ENCODE peak calls at places on chromosomes 1 and 21, in nine cellular contexts. B is GM04503; I is NAMALWA; E is thoracic aorta; L is A549; R is endothelial cell of umbilical vein; M is GF-D8; S is activated CD4-positive, CD25-positive, alpha-beta regulatory T cell treated with anti-CD3 and anti-CD28 coated beads, Interleukin-2, amount 50 U/mL, for 72 hours; D is HTR-8/SVneo. P is an unnamed sample.

GRCh38 chr1:22237433-22238093 is 94.7 kb upstream of the WNT4 start:
- DNase-seq in B (no peak), I (no peak), E (no peak), L (no peak), R (no peak), M (no peak), S (no peak), D (no peak), P (peak; percentile 83)

GRCh38 chr1:91603409-91603808 is 102.8 kb downstream of the CDC7 start:
- DNase-seq in B (no peak), I (no peak), E (no peak), L (no peak), R (no peak), M (no peak), S (no peak), D (no peak), P (no peak)

GRCh38 chr1:61887076-61887867 is 145.0 kb downstream of the PATJ start:
- DNase-seq in B (no peak), I (no peak), E (no peak), L (no peak), R (no peak), M (no peak), S (no peak), D (no peak), P (no peak)

GRCh38 chr21:45164838-45165237 is 90.5 kb downstream of the ADARB1 start:
- DNase-seq in B (no peak), I (no peak), E (no peak), L (no peak), R (no peak), M (no peak), S (no peak), D (no peak), P (no peak)

GRCh38 chr1:99365121-99365520 is 100.8 kb downstream of the PLPPR4 start:
- DNase-seq in B (no peak), I (no peak), E (no peak), L (no peak), R (no peak), M (no peak), S (no peak), D (no peak), P (no peak)

GRCh38 chr1:240008298-240008697 is 83.4 kb upstream of the FMN2 start:
- DNase-seq in B (no peak), I (no peak), E (no peak), L (no peak), R (no peak), M (no peak), S (no peak), D (no peak), P (no peak)

GRCh38 chr1:93669369-93669768 is 12.3 kb downstream of the BCAR3 start:
- DNase-seq in B (no peak), I (no peak), E (no peak), L (no peak), R (peak; percentile 81), M (no peak), S (no peak), D (no peak), P (no peak)

GRCh38 chr1:201614262-201615015 is 75.5 kb downstream of the NAV1 start:
- DNase-seq in B (no peak), I (no peak), E (no peak), L (no peak), R (peak; percentile 35), M (no peak), S (no peak), D (no peak), P (peak; percentile 57)

GRCh38 chr1:21034725-21035628 is 141.7 kb downstream of the EIF4G3 start:
- DNase-seq in B (no peak), I (no peak), E (no peak), L (no peak), R (no peak), M (no peak), S (no peak), D (no peak), P (peak; percentile 74)

GRCh38 chr1:168195199-168196135 is 16.7 kb downstream of the TIPRL start:
- DNase-seq in B (no peak), I (no peak), E (no peak), L (no peak), R (no peak), M (no peak), S (no peak), D (no peak), P (no peak)

GRCh38 chr21:20882462-20883415 is 115.5 kb upstream of the NCAM2 start:
- DNase-seq in B (no peak), I (peak; percentile 50), E (no peak), L (no peak), R (peak; percentile 16), M (no peak), S (no peak), D (peak; percentile 1), P (peak; percentile 21)

GRCh38 chr1:222880586-222880985 is 65.7 kb downstream of the DISP1 start:
- DNase-seq in B (no peak), I (no peak), E (no peak), L (no peak), R (peak; percentile 10), M (no peak), S (no peak), D (peak; percentile 29), P (no peak)

GRCh38 chr1:150596095-150596892 is 16.9 kb upstream of the MCL1 start:
- DNase-seq in B (no peak), I (no peak), E (no peak), L (no peak), R (no peak), M (no peak), S (no peak), D (no peak), P (no peak)

GRCh38 chr1:27566462-27567182 is 37.3 kb downstream of the AHDC1 start:
- DNase-seq in B (no peak), I (no peak), E (no peak), L (no peak), R (no peak), M (no peak), S (no peak), D (no peak), P (no peak)

GRCh38 chr1:147882535-147882934 is 20.1 kb upstream of the GJA8 start:
- DNase-seq in B (no peak), I (no peak), E (no peak), L (no peak), R (peak; percentile 48), M (no peak), S (no peak), D (no peak), P (no peak)

GRCh38 chr1:6603851-6604558 is 1.3 kb upstream of the KLHL21 start:
- DNase-seq in B (peak; percentile 81), I (no peak), E (peak; percentile 79), L (no peak), R (peak; percentile 91), M (peak; percentile 61), S (no peak), D (peak; percentile 19), P (peak; percentile 84)

GRCh38 chr1:113388621-113389355 is 1.5 kb upstream of the MAGI3 start:
- DNase-seq in B (no peak), I (peak; percentile 44), E (no peak), L (peak; percentile 48), R (peak; percentile 29), M (no peak), S (no peak), D (peak; percentile 21), P (peak; percentile 68)

GRCh38 chr1:119910617-119911016 is 14.3 kb upstream of the ADAM30 start:
- DNase-seq in B (no peak), I (no peak), E (no peak), L (no peak), R (no peak), M (no peak), S (no peak), D (no peak), P (no peak)

GRCh38 chr1:145979746-145980435 is 15.4 kb downstream of the POLR3GL start:
- DNase-seq in B (no peak), I (peak; percentile 48), E (no peak), L (no peak), R (peak; percentile 80), M (peak; percentile 28), S (no peak), D (no peak), P (peak; percentile 74)

GRCh38 chr1:20724364-20725188 is 6.8 kb upstream of the KIF17 start:
- DNase-seq in B (no peak), I (no peak), E (no peak), L (no peak), R (no peak), M (no peak), S (no peak), D (no peak), P (no peak)

GRCh38 chr1:4690951-4691675 is 36.7 kb downstream of the AJAP1 start:
- DNase-seq in B (no peak), I (no peak), E (no peak), L (peak; percentile 15), R (no peak), M (no peak), S (no peak), D (peak; percentile 31), P (no peak)

GRCh38 chr1:48908606-48909005 is 131.9 kb upstream of the BEND5 start:
- DNase-seq in B (no peak), I (no peak), E (no peak), L (no peak), R (no peak), M (no peak), S (no peak), D (no peak), P (no peak)

GRCh38 chr1:212186427-212187207 is 98.6 kb upstream of the PPP2R5A start:
- DNase-seq in B (no peak), I (peak; percentile 75), E (no peak), L (no peak), R (no peak), M (peak; percentile 21), S (no peak), D (no peak), P (no peak)

GRCh38 chr1:9659328-9659727 is 7.8 kb downstream of the PIK3CD start:
- DNase-seq in B (peak; percentile 38), I (no peak), E (no peak), L (no peak), R (no peak), M (no peak), S (no peak), D (peak; percentile 48), P (no peak)

GRCh38 chr1:183048087-183049085 is 25.2 kb downstream of the LAMC1 start:
- DNase-seq in B (no peak), I (peak; percentile 96), E (no peak), L (no peak), R (no peak), M (no peak), S (no peak), D (no peak), P (no peak)

GRCh38 chr1:17671314-17671705 is 83.8 kb upstream of the ACTL8 start:
- DNase-seq in B (no peak), I (no peak), E (no peak), L (no peak), R (no peak), M (no peak), S (no peak), D (no peak), P (no peak)

GRCh38 chr1:66271216-66271903 is 262.6 kb upstream of the SGIP1 start:
- DNase-seq in B (peak; percentile 99), I (peak; percentile 86), E (peak; percentile 64), L (peak; percentile 78), R (peak; percentile 98), M (no peak), S (no peak), D (peak; percentile 71), P (no peak)

P was measured in upper lobe of left lung.